ENCODE peak calls at places on chromosomes 4 and X, in five cellular contexts. V is RWPE1; I is stimulated activated CD4-positive, alpha-beta T cell treated with anti-CD3 and anti-CD28 coated beads, Interleukin-1b, Interleukin-23, amount 100 ng/mL, for 48 hours; Q is activated CD4-positive, alpha-beta T cell treated with anti-CD3 and anti-CD28 coated beads for 24 hours; C is sigmoid colon. R is an unnamed sample.

GRCh38 chrX:106171293-106171692 is 3.2 kb downstream of the PWWP3B start:
- DNase-seq in Q (no peak), I (no peak), V (no peak), C (no peak), R (no peak)

GRCh38 chr4:147821555-147821954 is 89.7 kb downstream of the ARHGAP10 start:
- DNase-seq in C (no peak), I (no peak), Q (no peak), V (no peak), R (no peak)

GRCh38 chr4:82620126-82620525 is 58.3 kb upstream of the TMEM150C start:
- DNase-seq in V (no peak), C (no peak), Q (no peak), I (no peak), R (no peak)

GRCh38 chr4:1628892-1629703 is 55.0 kb downstream of the FAM53A start:
- DNase-seq in Q (peak), C (peak), V (peak), I (peak), R (no peak)

GRCh38 chrX:33324099-33324498 is 112.8 kb upstream of the DMD start:
- DNase-seq in I (no peak), Q (no peak), V (no peak), C (no peak), R (no peak)

GRCh38 chr4:168411318-168412150 is 68.8 kb downstream of the DDX60L start:
- DNase-seq in Q (no peak), V (no peak), I (no peak), C (no peak), R (no peak)

GRCh38 chr4:16229604-16230003 is 3.3 kb upstream of the TAPT1 start:
- DNase-seq in C (no peak), I (no peak), V (no peak), Q (no peak), R (no peak)

GRCh38 chrX:136711147-136711546 is 63.2 kb downstream of the CD40LG start:
- DNase-seq in I (peak), V (no peak), Q (no peak), C (peak), R (no peak)

GRCh38 chrX:2710496-2710895 is 19.4 kb downstream of the CD99 start:
- DNase-seq in C (peak), Q (no peak), V (peak), I (peak), R (peak)

GRCh38 chr4:105625214-105625613 is 72.8 kb downstream of the ARHGEF38 start:
- DNase-seq in V (no peak), I (no peak), Q (no peak), C (no peak), R (no peak)

GRCh38 chr4:109826719-109827118 is 1.1 kb upstream of the RRH start:
- DNase-seq in Q (no peak), C (no peak), I (no peak), V (peak), R (no peak)

GRCh38 chrX:85865324-85865723 is 182.0 kb downstream of the CHM start:
- DNase-seq in I (no peak), V (no peak), Q (no peak), C (no peak), R (no peak)

GRCh38 chrX:105973387-105973739 is 65.2 kb downstream of the SERPINA7 start:
- DNase-seq in Q (no peak), V (no peak), I (no peak), C (no peak), R (no peak)

GRCh38 chr4:41150401-41150800 is 63.9 kb downstream of the APBB2 start:
- DNase-seq in Q (no peak), V (no peak), C (no peak), I (no peak), R (no peak)

GRCh38 chr4:6939761-6940743 is 30.4 kb downstream of the TBC1D14 start:
- DNase-seq in I (no peak), C (no peak), V (no peak), Q (no peak), R (no peak)

GRCh38 chrX:137926090-137926489 is 360.2 kb downstream of the ZIC3 start:
- DNase-seq in V (no peak), I (no peak), Q (no peak), C (no peak), R (no peak)

GRCh38 chrX:103585421-103586313 is at the start of gene TCEAL4:
- DNase-seq in I (peak), C (peak), Q (no peak), V (peak), R (no peak)

GRCh38 chr4:155667538-155668511 is 1.2 kb downstream of the GUCY1A1 start:
- DNase-seq in Q (no peak), I (no peak), V (peak), C (peak), R (no peak)

GRCh38 chr4:17203767-17204166 is 305.3 kb upstream of the LDB2 start:
- DNase-seq in Q (no peak), C (no peak), V (no peak), I (no peak), R (no peak)

GRCh38 chr4:1195109-1195671 is 22.8 kb upstream of the SPON2 start:
- DNase-seq in V (no peak), C (peak), Q (no peak), I (no peak), R (no peak)